ENCODE peak calls at places on chromosomes 16 and 17, in seven cellular contexts. N is K562, J is GM12878, L is GM12892, Z is H1, D is SK-N-SH, B is HepG2. Y is an unnamed sample.

GRCh38 chr17:5485270-5486205 is at the start of gene DERL2:
- DNase-seq in N (peak), J (no peak), L (no peak), Z (no peak), D (no peak), B (peak), Y (no peak)

GRCh38 chr16:56289412-56289811 is 98.1 kb downstream of the GNAO1 start:
- DNase-seq in N (no peak), J (no peak), L (no peak), Z (no peak), D (no peak), B (no peak), Y (no peak)

GRCh38 chr17:54626146-54626703 is 274.4 kb upstream of the TOM1L1 start:
- DNase-seq in N (no peak), J (no peak), L (no peak), Z (peak), D (no peak), B (no peak), Y (no peak)

GRCh38 chr17:1766382-1767135 is 4.7 kb downstream of the SERPINF1 start:
- DNase-seq in N (no peak), J (no peak), L (no peak), Z (no peak), D (peak), B (no peak), Y (no peak)

GRCh38 chr17:83078378-83079339 is 750 bp upstream of the METRNL start:
- DNase-seq in N (peak), J (no peak), L (no peak), Z (no peak), D (peak), B (no peak), Y (no peak)

GRCh38 chr16:77840623-77841274 is 52.4 kb downstream of the VAT1L start:
- DNase-seq in N (no peak), J (no peak), L (no peak), Z (no peak), D (no peak), B (no peak), Y (no peak)

GRCh38 chr17:17675925-17676534 is 5.2 kb upstream of the RAI1 start:
- DNase-seq in N (no peak), J (no peak), L (no peak), Z (no peak), D (no peak), B (no peak), Y (no peak)

GRCh38 chr16:82119405-82119804 is 50.6 kb downstream of the MPHOSPH6 start:
- DNase-seq in N (no peak), J (no peak), L (no peak), Z (no peak), D (no peak), B (no peak), Y (no peak)

GRCh38 chr17:31433091-31433790 is 41.8 kb downstream of the RAB11FIP4 start:
- DNase-seq in N (no peak), J (no peak), L (no peak), Z (no peak), D (no peak), B (no peak), Y (no peak)

GRCh38 chr17:61852857-61853256 is 10.5 kb downstream of the BRIP1 start:
- DNase-seq in N (no peak), J (no peak), L (no peak), Z (no peak), D (no peak), B (no peak), Y (no peak)

GRCh38 chr17:10421211-10421610 is 539 bp downstream of the MYH8 start:
- DNase-seq in N (no peak), J (no peak), L (no peak), Z (no peak), D (no peak), B (no peak), Y (no peak)

GRCh38 chr17:59464246-59464645 is 101.2 kb upstream of the DHX40 start:
- DNase-seq in N (no peak), J (no peak), L (no peak), Z (no peak), D (no peak), B (no peak), Y (no peak)

GRCh38 chr16:2743007-2743810 is 9.2 kb upstream of the SRRM2 start:
- DNase-seq in N (no peak), J (no peak), L (no peak), Z (no peak), D (no peak), B (no peak), Y (no peak)

GRCh38 chr17:80219013-80219776 is 938 bp downstream of the SGSH start:
- DNase-seq in N (peak), J (peak), L (peak), Z (no peak), D (peak), B (peak), Y (peak)

GRCh38 chr17:79927688-79928501 is 88.7 kb upstream of the CBX4 start:
- DNase-seq in N (no peak), J (no peak), L (no peak), Z (no peak), D (no peak), B (no peak), Y (no peak)

GRCh38 chr17:29610395-29610794 is 12.3 kb downstream of the CORO6 start:
- DNase-seq in N (no peak), J (no peak), L (no peak), Z (no peak), D (no peak), B (no peak), Y (no peak)

GRCh38 chr16:12178251-12178990 is 201.9 kb downstream of the SNX29 start:
- DNase-seq in N (no peak), J (no peak), L (no peak), Z (no peak), D (no peak), B (no peak), Y (no peak)

GRCh38 chr17:7023576-7024401 is 939 bp downstream of the BCL6B start:
- DNase-seq in N (peak), J (peak), L (peak), Z (peak), D (peak), B (no peak), Y (peak)

GRCh38 chr16:4385789-4386451 is 14.3 kb downstream of the VASN start:
- DNase-seq in N (no peak), J (no peak), L (no peak), Z (no peak), D (peak), B (no peak), Y (no peak)

GRCh38 chr16:79247386-79247785 is 353.2 kb downstream of the MAF start:
- DNase-seq in N (no peak), J (no peak), L (no peak), Z (no peak), D (no peak), B (no peak), Y (no peak)

GRCh38 chr17:59505610-59506276 is 59.7 kb upstream of the DHX40 start:
- DNase-seq in N (no peak), J (no peak), L (no peak), Z (no peak), D (no peak), B (peak), Y (no peak)

GRCh38 chr17:42692489-42692888 is 10.2 kb downstream of the CNTNAP1 start:
- DNase-seq in N (no peak), J (no peak), L (peak), Z (no peak), D (peak), B (no peak), Y (peak)

GRCh38 chr16:29708917-29709600 is 30.1 kb downstream of the QPRT start:
- DNase-seq in N (no peak), J (no peak), L (no peak), Z (peak), D (no peak), B (no peak), Y (no peak)

GRCh38 chr17:22492331-22492730 is 800.0 kb downstream of the KCNJ18 start:
- DNase-seq in N (no peak), J (no peak), L (no peak), Z (no peak), D (no peak), B (no peak), Y (no peak)

GRCh38 chr16:1981398-1981836 is at the start of gene NOXO1:
- DNase-seq in N (no peak), J (no peak), L (no peak), Z (no peak), D (no peak), B (no peak), Y (no peak)

GRCh38 chr16:64950262-64950661 is 171.6 kb downstream of the CDH11 start:
- DNase-seq in N (no peak), J (no peak), L (no peak), Z (no peak), D (no peak), B (no peak), Y (no peak)

GRCh38 chr17:40303706-40304450 is 5.1 kb upstream of the RARA start:
- DNase-seq in N (no peak), J (no peak), L (no peak), Z (no peak), D (peak), B (no peak), Y (no peak)

GRCh38 chr17:14019186-14019956 is 49.9 kb upstream of the COX10 start:
- DNase-seq in N (peak), J (no peak), L (no peak), Z (no peak), D (no peak), B (no peak), Y (no peak)

GRCh38 chr17:44361292-44362055 is 2.2 kb downstream of the FAM171A2 start:
- DNase-seq in N (no peak), J (no peak), L (no peak), Z (no peak), D (no peak), B (no peak), Y (no peak)

GRCh38 chr16:67186550-67186950 is 2.8 kb upstream of the MATCAP1 start:
- DNase-seq in N (no peak), J (no peak), L (no peak), Z (no peak), D (no peak), B (no peak), Y (no peak)

GRCh38 chr16:81243927-81244326 is 5.4 kb downstream of the BCO1 start:
- DNase-seq in N (no peak), J (no peak), L (no peak), Z (no peak), D (no peak), B (no peak), Y (no peak)

GRCh38 chr17:20008242-20009051 is 712 bp upstream of the SPECC1 start:
- DNase-seq in N (peak), J (no peak), L (peak), Z (no peak), D (peak), B (no peak), Y (peak)

GRCh38 chr17:76193616-76194015 is 46.7 kb downstream of the RNF157 start:
- DNase-seq in N (peak), J (no peak), L (no peak), Z (no peak), D (peak), B (no peak), Y (no peak)

GRCh38 chr17:76188213-76189060 is 47.4 kb upstream of the FOXJ1 start:
- DNase-seq in N (no peak), J (no peak), L (no peak), Z (no peak), D (no peak), B (no peak), Y (no peak)

GRCh38 chr17:76189741-76190140 is 48.7 kb upstream of the FOXJ1 start:
- DNase-seq in N (no peak), J (no peak), L (no peak), Z (no peak), D (no peak), B (no peak), Y (no peak)

GRCh38 chr17:76189247-76189646 is 48.2 kb upstream of the FOXJ1 start:
- DNase-seq in N (no peak), J (no peak), L (no peak), Z (no peak), D (no peak), B (no peak), Y (no peak)

GRCh38 chr17:76191891-76192290 is 48.4 kb downstream of the RNF157 start:
- DNase-seq in N (no peak), J (peak), L (peak), Z (no peak), D (no peak), B (no peak), Y (peak)
- TF ChIP-seq POLR2AphosphoS5 in N (no peak), J (no peak), L (peak), Z (no peak), D (no peak), B (no peak), Y (no peak)

GRCh38 chr16:66134875-66135274 is 231.6 kb upstream of the CDH5 start:
- DNase-seq in N (no peak), J (no peak), L (no peak), Z (no peak), D (peak), B (no peak), Y (no peak)

GRCh38 chr16:66137853-66138252 is 228.6 kb upstream of the CDH5 start:
- DNase-seq in N (no peak), J (no peak), L (no peak), Z (no peak), D (no peak), B (no peak), Y (no peak)

GRCh38 chr16:66135376-66135775 is 231.1 kb upstream of the CDH5 start:
- DNase-seq in N (no peak), J (no peak), L (no peak), Z (no peak), D (no peak), B (no peak), Y (no peak)

GRCh38 chr16:66133641-66134402 is 232.7 kb upstream of the CDH5 start:
- DNase-seq in N (no peak), J (no peak), L (no peak), Z (no peak), D (no peak), B (no peak), Y (no peak)

GRCh38 chr16:66135838-66136237 is 230.7 kb upstream of the CDH5 start:
- DNase-seq in N (no peak), J (no peak), L (no peak), Z (no peak), D (no peak), B (no peak), Y (no peak)
- TF ChIP-seq TAF1 in N (no peak), J (no peak), L (no peak), Z (no peak), D (no peak), B (no peak), Y (no peak)

GRCh38 chr17:73290399-73291259 is 21.2 kb downstream of the CDC42EP4 start:
- DNase-seq in N (no peak), J (no peak), L (no peak), Z (no peak), D (no peak), B (no peak), Y (no peak)

GRCh38 chr17:73291260-73291801 is 20.5 kb downstream of the CDC42EP4 start:
- DNase-seq in N (peak), J (peak), L (no peak), Z (no peak), D (no peak), B (no peak), Y (peak)

GRCh38 chr17:73293031-73293430 is 18.8 kb downstream of the CDC42EP4 start:
- DNase-seq in N (no peak), J (no peak), L (no peak), Z (no peak), D (no peak), B (no peak), Y (no peak)

GRCh38 chr17:73292031-73292531 is 19.7 kb downstream of the CDC42EP4 start:
- DNase-seq in N (no peak), J (no peak), L (no peak), Z (no peak), D (peak), B (no peak), Y (no peak)

GRCh38 chr17:73293480-73293911 is 18.3 kb downstream of the CDC42EP4 start:
- DNase-seq in N (no peak), J (no peak), L (no peak), Z (no peak), D (peak), B (no peak), Y (no peak)
- TF ChIP-seq POLR2AphosphoS5 in N (no peak), J (no peak), L (no peak), Z (no peak), D (no peak), B (no peak), Y (no peak)

GRCh38 chr16:84266451-84266850 is 26.6 kb upstream of the KCNG4 start:
- DNase-seq in N (peak), J (peak), L (peak), Z (no peak), D (peak), B (peak), Y (peak)

GRCh38 chr16:84270071-84270470 is 24.6 kb upstream of the WFDC1 start:
- DNase-seq in N (no peak), J (no peak), L (no peak), Z (no peak), D (no peak), B (no peak), Y (no peak)

GRCh38 chr16:84268661-84269060 is 26.0 kb upstream of the WFDC1 start:
- DNase-seq in N (no peak), J (no peak), L (no peak), Z (no peak), D (no peak), B (no peak), Y (no peak)

GRCh38 chr16:84267380-84267779 is 27.3 kb upstream of the WFDC1 start:
- DNase-seq in N (no peak), J (no peak), L (no peak), Z (no peak), D (no peak), B (no peak), Y (no peak)

GRCh38 chr16:84268231-84268630 is 26.4 kb upstream of the WFDC1 start:
- DNase-seq in N (no peak), J (no peak), L (no peak), Z (no peak), D (no peak), B (no peak), Y (no peak)
- TF ChIP-seq TAF1 in N (no peak), J (no peak), L (no peak), Z (no peak), D (no peak), B (no peak), Y (no peak)

GRCh38 chr16:23149267-23149992 is at the start of gene USP31:
- DNase-seq in N (peak), J (peak), L (peak), Z (peak), D (peak), B (peak), Y (peak)

GRCh38 chr16:23147666-23148065 is 1.6 kb downstream of the USP31 start:
- DNase-seq in N (no peak), J (no peak), L (no peak), Z (no peak), D (no peak), B (no peak), Y (no peak)

GRCh38 chr16:23148166-23148512 is 1.1 kb downstream of the USP31 start:
- DNase-seq in N (no peak), J (no peak), L (no peak), Z (no peak), D (no peak), B (no peak), Y (no peak)

GRCh38 chr16:23149993-23150364 is 727 bp upstream of the USP31 start:
- DNase-seq in N (no peak), J (no peak), L (no peak), Z (no peak), D (no peak), B (no peak), Y (no peak)

GRCh38 chr16:23148513-23149266 is 562 bp downstream of the USP31 start:
- DNase-seq in N (peak), J (no peak), L (peak), Z (no peak), D (peak), B (peak), Y (peak)
- TF ChIP-seq POLR2AphosphoS5 in N (no peak), J (no peak), L (no peak), Z (no peak), D (no peak), B (peak), Y (no peak)

GRCh38 chr17:559699-560378 is 154.8 kb downstream of the VPS53 start:
- DNase-seq in N (no peak), J (no peak), L (no peak), Z (no peak), D (no peak), B (no peak), Y (no peak)
- TF ChIP-seq TAF1 in N (no peak), J (no peak), L (no peak), Z (no peak), D (no peak), B (no peak), Y (no peak)

GRCh38 chr17:81365148-81365600 is 30.1 kb upstream of the BAHCC1 start:
- DNase-seq in N (peak), J (no peak), L (no peak), Z (no peak), D (no peak), B (no peak), Y (no peak)
- TF ChIP-seq POLR2AphosphoS5 in N (no peak), J (no peak), L (no peak), Z (no peak), D (no peak), B (no peak), Y (no peak)

GRCh38 chr17:45948498-45948880 is 50.6 kb upstream of the STH start:
- DNase-seq in N (no peak), J (no peak), L (no peak), Z (no peak), D (no peak), B (no peak), Y (no peak)

GRCh38 chr17:45950888-45951287 is 48.2 kb upstream of the STH start:
- DNase-seq in N (no peak), J (no peak), L (no peak), Z (no peak), D (no peak), B (no peak), Y (no peak)

GRCh38 chr17:45949755-45950320 is 49.2 kb upstream of the STH start:
- DNase-seq in N (no peak), J (no peak), L (no peak), Z (no peak), D (no peak), B (no peak), Y (no peak)

GRCh38 chr17:45948881-45949624 is 50.0 kb upstream of the STH start:
- DNase-seq in N (peak), J (no peak), L (peak), Z (peak), D (no peak), B (peak), Y (peak)

DNA sequence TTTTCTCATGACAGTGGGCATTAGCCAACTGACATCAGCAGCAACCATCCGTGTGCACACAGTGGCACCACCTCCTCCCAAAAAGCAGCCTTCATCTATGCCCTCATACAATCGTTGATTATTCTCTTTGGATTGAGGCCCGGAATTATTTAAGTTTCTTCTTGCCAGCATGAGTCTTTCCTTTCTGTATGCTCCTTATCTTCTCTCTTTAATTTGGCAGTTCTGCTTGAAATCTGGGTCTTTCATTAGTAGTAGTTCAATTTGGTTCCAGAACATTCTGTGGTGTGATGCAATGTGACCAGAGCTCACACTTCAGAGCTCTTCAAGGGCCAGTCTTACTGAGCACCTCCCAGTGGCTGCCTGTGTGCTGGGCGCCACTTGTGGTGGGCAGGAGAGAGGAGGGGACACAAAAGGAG is 52.2 kb upstream of the STH start:
- DNase-seq in N (no peak), J (no peak), L (no peak), Z (no peak), D (no peak), B (no peak), Y (no peak)
- TF ChIP-seq TAF1 in N (no peak), J (no peak), L (no peak), Z (no peak), D (no peak), B (no peak), Y (no peak)

GRCh38 chr17:34235389-34236028 is 19.6 kb upstream of the CCL2 start:
- DNase-seq in N (no peak), J (no peak), L (no peak), Z (no peak), D (no peak), B (no peak), Y (no peak)
- TF ChIP-seq POLR2AphosphoS5 in N (no peak), J (no peak), L (no peak), Z (no peak), D (no peak), B (no peak), Y (no peak)